ENCODE peak calls at places on chromosomes 4 and X, in six cellular contexts. One of them, this sample, is unnamed.

GRCh38 chrX:69424910-69425309 is 79.2 kb upstream of the NALF2 start:
- DNase-seq in NCI-H1092: no peak
- DNase-seq in GM23248: no peak
- DNase-seq in NCI-H2171 treated with DMSO at 0.1 percent for 48 hours: no peak
- DNase-seq in WTC11: no peak
- DNase-seq in head of caudate nucleus: no peak
- DNase-seq in this sample: no peak

GRCh38 chr4:124437853-124438495 is 274.6 kb downstream of the ANKRD50 start:
- DNase-seq in GM23248: no peak
- DNase-seq in NCI-H1092: no peak
- DNase-seq in WTC11: no peak
- DNase-seq in NCI-H2171 treated with DMSO at 0.1 percent for 48 hours: no peak
- DNase-seq in head of caudate nucleus: no peak
- DNase-seq in this sample: no peak

GRCh38 chr4:177371452-177371851 is 61.8 kb downstream of the NEIL3 start:
- DNase-seq in NCI-H2171 treated with DMSO at 0.1 percent for 48 hours: no peak
- DNase-seq in head of caudate nucleus: no peak
- DNase-seq in WTC11: no peak
- DNase-seq in NCI-H1092: no peak
- DNase-seq in GM23248: no peak
- DNase-seq in this sample: no peak

GRCh38 chrX:30702736-30703135 is 49.5 kb downstream of the GK start:
- DNase-seq in NCI-H1092: no peak
- DNase-seq in WTC11: no peak
- DNase-seq in GM23248: peak; percentile 78
- DNase-seq in NCI-H2171 treated with DMSO at 0.1 percent for 48 hours: no peak
- DNase-seq in head of caudate nucleus: no peak
- DNase-seq in this sample: no peak

GRCh38 chrX:77453190-77453589 is 6.0 kb downstream of the FGF16 start:
- DNase-seq in GM23248: no peak
- DNase-seq in head of caudate nucleus: no peak
- DNase-seq in NCI-H1092: no peak
- DNase-seq in WTC11: no peak
- DNase-seq in NCI-H2171 treated with DMSO at 0.1 percent for 48 hours: no peak
- DNase-seq in this sample: no peak

GRCh38 chrX:70190225-70190624 is 12.9 kb downstream of the DGAT2L6 start:
- DNase-seq in head of caudate nucleus: no peak
- DNase-seq in GM23248: no peak
- DNase-seq in NCI-H2171 treated with DMSO at 0.1 percent for 48 hours: no peak
- DNase-seq in NCI-H1092: no peak
- DNase-seq in WTC11: no peak
- DNase-seq in this sample: no peak

GRCh38 chr4:4985844-4986243 is 33.4 kb downstream of the CYTL1 start:
- DNase-seq in WTC11: no peak
- DNase-seq in GM23248: peak; percentile 52
- DNase-seq in NCI-H2171 treated with DMSO at 0.1 percent for 48 hours: no peak
- DNase-seq in NCI-H1092: peak; percentile 7
- DNase-seq in head of caudate nucleus: no peak
- DNase-seq in this sample: peak; percentile 42

GRCh38 chr4:3871181-3871852 is 105.1 kb downstream of the ADRA2C start:
- DNase-seq in NCI-H2171 treated with DMSO at 0.1 percent for 48 hours: peak; percentile 39
- DNase-seq in GM23248: peak; percentile 42
- DNase-seq in head of caudate nucleus: peak; percentile 64
- DNase-seq in WTC11: peak; percentile 91
- DNase-seq in NCI-H1092: peak; percentile 28
- DNase-seq in this sample: peak; percentile 90

GRCh38 chrX:41933546-41933945 is 10.2 kb upstream of the CASK start:
- DNase-seq in head of caudate nucleus: no peak
- DNase-seq in NCI-H1092: no peak
- DNase-seq in WTC11: no peak
- DNase-seq in NCI-H2171 treated with DMSO at 0.1 percent for 48 hours: no peak
- DNase-seq in GM23248: no peak
- DNase-seq in this sample: no peak

GRCh38 chr4:183071222-183071621 is 27.8 kb upstream of the WWC2 start:
- DNase-seq in NCI-H2171 treated with DMSO at 0.1 percent for 48 hours: no peak
- DNase-seq in NCI-H1092: no peak
- DNase-seq in GM23248: no peak
- DNase-seq in WTC11: no peak
- DNase-seq in head of caudate nucleus: no peak
- DNase-seq in this sample: no peak

GRCh38 chr4:99504804-99505502 is 5.9 kb upstream of the C4orf17 start:
- DNase-seq in GM23248: no peak
- DNase-seq in head of caudate nucleus: no peak
- DNase-seq in NCI-H2171 treated with DMSO at 0.1 percent for 48 hours: peak; percentile 50
- DNase-seq in NCI-H1092: no peak
- DNase-seq in WTC11: no peak
- DNase-seq in this sample: no peak

GRCh38 chr4:186471441-186471840 is 83.9 kb downstream of the MTNR1A start:
- DNase-seq in NCI-H1092: no peak
- DNase-seq in NCI-H2171 treated with DMSO at 0.1 percent for 48 hours: no peak
- DNase-seq in WTC11: no peak
- DNase-seq in GM23248: no peak
- DNase-seq in head of caudate nucleus: no peak
- DNase-seq in this sample: no peak

This sample was measured in neural progenitor cell.